ENCODE peak calls at places on chromosomes 11 and 22, in ten cellular contexts. O is IMR-90, A is Calu3, R is foreskin fibroblast, I is AG10803, B is HFFc6, D is fibroblast of mammary gland, J is WTC11, K is neural progenitor cell, C is GM12865. Q is an unnamed sample.

GRCh38 chr11:113838005-113838404 is 37.4 kb downstream of the USP28 start:
- DNase-seq in O (no peak), B (no peak), R (no peak), D (no peak), K (no peak), I (no peak), C (no peak), J (no peak), A (no peak), Q (no peak)

GRCh38 chr22:30372915-30373314 is 14.3 kb downstream of the RNF215 start:
- DNase-seq in B (no peak), C (no peak), K (no peak), J (no peak), R (no peak), O (no peak), D (no peak), I (no peak), A (no peak), Q (no peak)

GRCh38 chr11:16831281-16832192 is 93.1 kb downstream of the C11orf58 start:
- DNase-seq in B (no peak), J (no peak), C (no peak), O (no peak), D (no peak), R (peak), I (no peak), A (no peak), K (no peak), Q (no peak)

GRCh38 chr22:37824674-37825641 is 1.8 kb downstream of the GALR3 start:
- DNase-seq in K (peak), A (no peak), D (no peak), O (no peak), C (peak), R (peak), B (no peak), I (no peak), J (peak), Q (peak)

GRCh38 chr11:128095459-128096096 is 491.8 kb downstream of the ETS1 start:
- DNase-seq in A (peak), K (no peak), B (peak), I (peak), C (no peak), D (peak), J (no peak), R (peak), O (peak), Q (no peak)

GRCh38 chr11:68989936-68990606 is 9.3 kb upstream of the MRGPRD start:
- DNase-seq in D (no peak), A (no peak), B (no peak), J (peak), C (no peak), K (no peak), I (no peak), R (no peak), O (no peak), Q (no peak)

GRCh38 chr22:37193629-37194191 is 5.7 kb upstream of the C1QTNF6 start:
- DNase-seq in A (no peak), B (peak), R (peak), I (peak), D (peak), O (peak), K (no peak), J (no peak), C (peak), Q (no peak)

GRCh38 chr11:122394326-122394725 is 261.2 kb upstream of the UBASH3B start:
- DNase-seq in B (no peak), D (no peak), C (no peak), A (no peak), I (no peak), O (no peak), J (no peak), K (peak), R (no peak), Q (no peak)

GRCh38 chr22:32340437-32340836 is 17.2 kb upstream of the RFPL3 start:
- DNase-seq in R (no peak), C (no peak), K (no peak), D (no peak), B (no peak), J (no peak), I (no peak), A (no peak), O (no peak), Q (no peak)

GRCh38 chr11:85699957-85700741 is 14.2 kb upstream of the CCDC89 start:
- DNase-seq in K (no peak), R (no peak), A (no peak), O (no peak), B (no peak), J (no peak), D (no peak), I (no peak), C (no peak), Q (no peak)

DNA sequence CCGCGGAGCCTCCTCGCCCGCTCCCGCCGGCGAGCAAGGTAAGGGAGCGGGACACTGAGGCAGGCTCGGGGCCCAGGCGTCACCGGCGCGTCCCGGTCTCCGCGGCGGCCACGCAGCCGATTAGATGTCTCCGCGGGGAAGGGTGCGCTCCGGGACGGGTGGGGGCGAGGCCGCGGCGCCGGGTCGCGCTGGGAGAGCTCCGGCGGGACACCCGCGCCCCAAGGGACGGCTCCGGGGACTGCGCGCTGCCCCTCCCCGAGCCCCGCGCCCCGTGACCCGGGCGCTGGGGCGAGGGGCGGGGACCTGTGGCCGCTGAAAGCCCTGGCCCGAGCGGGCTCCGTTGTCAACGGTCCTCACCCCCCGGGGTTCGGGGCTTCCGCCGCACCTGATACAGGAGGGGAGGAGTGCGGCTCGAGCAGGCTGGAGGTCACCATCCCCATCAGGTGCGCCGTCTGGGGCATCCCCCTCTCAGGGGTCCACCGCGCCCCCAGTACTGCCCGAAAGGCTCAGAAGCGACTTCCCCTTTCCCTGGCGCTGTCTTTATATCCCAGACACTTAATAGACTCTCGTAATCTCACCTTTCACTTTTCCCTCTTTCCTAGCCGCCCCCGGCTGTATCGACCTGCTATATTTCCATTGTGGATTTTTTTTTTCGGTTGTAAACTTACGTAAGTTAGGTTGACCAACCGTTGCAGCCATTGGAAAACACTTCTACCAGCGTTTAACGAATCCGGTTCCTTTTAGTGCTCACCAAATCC is 566 bp downstream of the PPFIA1 start:
- DNase-seq in I (peak), K (peak), A (peak), C (peak), R (peak), O (peak), J (peak), B (peak), D (peak), Q (peak)
- TF ChIP-seq CTCF in I (no peak), K (peak), A (no peak), C (peak), R (no peak), O (peak), J (no peak), B (no peak), D (no peak), Q (no peak)

DNA sequence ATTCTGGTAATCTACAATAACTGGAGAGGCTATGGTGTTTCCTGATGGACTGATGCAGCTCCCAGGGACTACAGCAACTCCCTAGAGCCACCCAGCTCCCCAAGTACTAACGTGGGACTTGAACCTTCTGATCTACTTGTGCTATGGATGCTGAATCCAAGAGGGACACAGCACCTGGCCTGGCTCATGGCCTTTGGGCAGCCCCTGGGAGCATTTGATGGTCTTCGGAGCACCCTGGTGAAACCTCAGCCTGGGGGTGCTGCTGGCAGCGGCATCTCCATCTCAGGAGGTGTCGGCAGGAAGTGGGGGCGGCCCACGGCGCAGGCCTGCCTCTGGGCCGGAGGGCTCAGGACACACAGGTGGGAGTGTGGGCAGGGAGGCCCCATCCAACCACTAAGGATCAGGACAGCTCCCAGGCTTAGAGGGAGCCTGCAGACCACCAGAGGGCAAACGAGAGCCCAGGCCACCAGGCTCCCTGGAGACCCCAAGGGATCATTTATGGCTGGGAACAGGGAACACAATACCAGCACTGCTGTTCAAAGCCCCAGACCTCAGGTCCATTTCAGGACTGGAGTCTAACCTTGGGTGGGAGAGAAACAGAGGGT is 8.7 kb downstream of the EHD1 start:
- DNase-seq in C (peak), A (no peak), O (no peak), B (no peak), I (no peak), D (no peak), K (peak), R (no peak), J (no peak), Q (peak)
- TF ChIP-seq CTCF in C (peak), A (no peak), O (peak), B (peak), I (peak), D (peak), K (peak), R (peak), J (peak), Q (peak)

GRCh38 chr11:32279672-32280071 is 155.7 kb downstream of the WT1 start:
- DNase-seq in R (no peak), A (no peak), I (no peak), B (no peak), J (no peak), C (no peak), K (peak), O (no peak), D (no peak), Q (peak)
- TF ChIP-seq CTCF in R (no peak), A (no peak), I (no peak), B (no peak), J (no peak), C (no peak), K (peak), O (no peak), D (no peak), Q (no peak)

GRCh38 chr22:49944399-49944891 is 16.1 kb upstream of the PIM3 start:
- DNase-seq in D (no peak), O (no peak), B (no peak), C (no peak), J (no peak), A (no peak), I (no peak), R (no peak), K (no peak), Q (no peak)
- TF ChIP-seq CTCF in D (no peak), O (no peak), B (no peak), C (no peak), J (no peak), A (no peak), I (no peak), R (no peak), K (no peak), Q (no peak)

DNA sequence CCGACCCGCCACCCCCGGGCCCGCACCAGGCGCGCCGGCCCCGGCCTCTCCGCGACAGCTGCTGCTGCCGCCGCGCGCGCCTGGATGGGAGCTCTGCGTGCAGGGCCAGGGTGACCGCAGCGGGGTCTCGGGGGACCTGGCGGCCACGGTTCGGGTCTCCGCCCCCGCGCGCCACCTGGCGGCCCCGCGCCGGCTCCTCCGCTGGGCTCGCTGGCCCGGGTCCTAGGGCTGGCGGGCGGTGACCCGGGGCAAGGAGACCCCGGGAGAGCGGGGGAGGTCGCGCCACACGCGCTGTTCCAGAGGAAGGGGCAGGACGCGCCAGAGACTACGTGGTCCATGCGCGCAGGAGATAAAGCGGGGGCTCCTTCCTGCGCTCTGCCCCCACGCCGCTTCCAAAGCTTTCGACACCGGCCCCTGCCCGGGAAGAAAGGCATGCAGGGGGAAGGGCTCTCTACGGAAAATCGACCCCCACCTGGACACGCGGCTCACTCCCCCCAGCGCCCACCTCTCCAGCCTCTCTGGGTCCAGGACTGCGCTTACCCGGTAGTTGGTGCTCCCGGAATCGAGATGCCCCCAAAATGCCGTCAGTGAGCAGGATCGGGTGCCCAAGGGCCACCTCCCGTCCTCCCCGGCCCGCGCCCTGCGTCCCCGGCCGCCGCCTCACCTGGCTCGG is 480 bp downstream of the SHANK2 start:
- DNase-seq in R (peak), A (peak), C (peak), K (peak), B (no peak), J (peak), D (no peak), O (no peak), I (no peak), Q (peak)
- TF ChIP-seq CTCF in R (no peak), A (peak), C (peak), K (peak), B (peak), J (peak), D (no peak), O (peak), I (no peak), Q (peak)

GRCh38 chr11:119130662-119131061 is 9.3 kb downstream of the HINFP start:
- DNase-seq in A (no peak), C (no peak), K (no peak), B (no peak), O (peak), R (no peak), D (peak), J (no peak), I (no peak), Q (no peak)
- TF ChIP-seq CTCF in A (no peak), C (no peak), K (no peak), B (no peak), O (no peak), R (no peak), D (no peak), J (no peak), I (no peak), Q (no peak)

DNA sequence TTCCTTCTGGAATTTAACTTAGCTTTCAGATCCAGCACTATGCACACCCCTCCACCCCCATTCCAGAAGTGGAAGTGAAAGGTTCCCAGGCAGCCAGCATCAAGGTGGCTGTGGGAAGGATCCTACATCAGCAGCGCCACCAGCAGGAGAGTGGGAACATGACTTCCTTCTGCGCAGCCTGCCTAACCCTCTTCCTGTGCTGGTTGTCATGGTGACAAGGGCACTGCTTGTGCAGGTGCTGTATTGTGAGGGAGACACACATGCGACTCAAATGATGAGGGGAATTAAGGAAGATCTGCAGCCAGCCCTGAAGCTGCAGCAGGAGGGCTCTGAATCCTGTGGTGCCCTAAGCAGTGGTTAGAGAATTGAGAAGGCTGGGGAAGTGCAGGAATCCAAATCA is 904.4 kb upstream of the API5 start:
- DNase-seq in J (peak), B (peak), I (no peak), O (no peak), R (no peak), K (peak), C (peak), A (no peak), D (no peak), Q (peak)
- TF ChIP-seq CTCF in J (peak), B (peak), I (no peak), O (no peak), R (no peak), K (peak), C (no peak), A (no peak), D (no peak), Q (peak)

GRCh38 chr22:49994361-49995058 is 18.1 kb downstream of the IL17REL start:
- DNase-seq in D (no peak), I (no peak), J (no peak), K (no peak), R (no peak), O (no peak), B (no peak), A (no peak), C (no peak), Q (no peak)

GRCh38 chr22:49991907-49992533 is 20.5 kb downstream of the IL17REL start:
- DNase-seq in K (no peak), A (no peak), B (no peak), C (no peak), R (no peak), I (no peak), D (no peak), J (no peak), O (no peak), Q (no peak)

GRCh38 chr22:49992921-49993648 is 19.5 kb downstream of the IL17REL start:
- DNase-seq in A (peak), D (peak), I (peak), B (peak), C (peak), J (peak), K (peak), O (peak), R (peak), Q (no peak)

GRCh38 chr22:49995059-49995412 is 17.5 kb downstream of the IL17REL start:
- DNase-seq in R (no peak), O (no peak), A (no peak), I (no peak), B (no peak), C (no peak), K (no peak), J (no peak), D (no peak), Q (no peak)

GRCh38 chr22:49993649-49994360 is 18.8 kb downstream of the IL17REL start:
- DNase-seq in I (no peak), K (no peak), C (no peak), O (no peak), D (no peak), B (no peak), R (no peak), A (no peak), J (no peak), Q (no peak)
- TF ChIP-seq CTCF in I (no peak), K (no peak), C (no peak), O (no peak), D (no peak), B (peak), R (no peak), A (no peak), J (no peak), Q (no peak)

GRCh38 chr11:10881892-10882291 is 24.0 kb upstream of the ZBED5 start:
- DNase-seq in J (no peak), D (no peak), K (no peak), O (no peak), A (no peak), R (no peak), C (no peak), I (no peak), B (no peak), Q (no peak)

GRCh38 chr11:10891321-10891720 is 33.5 kb upstream of the ZBED5 start:
- DNase-seq in I (no peak), R (no peak), J (no peak), C (no peak), D (no peak), K (no peak), O (no peak), A (no peak), B (no peak), Q (no peak)

GRCh38 chr11:10887307-10887706 is 29.5 kb upstream of the ZBED5 start:
- DNase-seq in C (no peak), K (no peak), I (no peak), R (no peak), B (no peak), O (no peak), D (no peak), A (no peak), J (no peak), Q (no peak)

GRCh38 chr11:10886652-10887250 is 28.9 kb upstream of the ZBED5 start:
- DNase-seq in C (no peak), O (no peak), J (no peak), I (no peak), K (no peak), D (no peak), B (no peak), R (no peak), A (no peak), Q (no peak)

GRCh38 chr11:10885703-10886363 is 28.0 kb upstream of the ZBED5 start:
- DNase-seq in I (no peak), R (peak), O (peak), B (no peak), J (no peak), A (no peak), D (peak), C (no peak), K (no peak), Q (no peak)
- TF ChIP-seq CTCF in I (no peak), R (no peak), O (no peak), B (no peak), J (no peak), A (no peak), D (no peak), C (no peak), K (no peak), Q (no peak)

DNA sequence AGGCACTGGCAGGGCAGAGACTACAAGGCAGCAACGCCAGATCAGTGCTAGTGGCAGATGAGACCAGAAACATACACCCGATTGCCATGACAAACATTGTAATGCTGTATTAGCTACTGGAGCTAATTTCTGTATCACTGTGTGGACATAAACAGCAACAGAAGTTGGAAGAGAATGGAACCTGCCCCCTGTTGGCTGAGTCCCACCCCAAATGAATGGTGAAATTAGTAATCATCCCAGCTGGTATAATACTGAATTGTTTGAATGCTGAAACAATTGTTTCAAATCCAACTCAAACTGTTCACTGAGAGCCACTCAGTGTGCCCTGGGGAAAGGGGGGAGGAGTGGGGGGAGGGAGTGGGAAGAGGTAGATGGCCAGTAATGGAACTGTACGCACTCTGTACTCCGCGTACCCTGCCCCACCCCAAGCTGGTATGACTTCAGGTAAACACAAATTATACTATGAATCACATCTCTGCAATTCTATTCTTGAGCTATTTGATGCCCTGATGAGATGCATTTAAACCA is 11.2 kb upstream of the BIRC3 start:
- DNase-seq in D (no peak), J (no peak), R (no peak), C (no peak), B (no peak), A (peak), O (no peak), I (no peak), K (no peak), Q (no peak)
- TF ChIP-seq CTCF in D (no peak), J (no peak), R (no peak), C (no peak), B (peak), A (peak), O (no peak), I (no peak), K (peak), Q (no peak)

Q was measured in glutamatergic neuron.